ENCODE peak calls at places on chromosome 9, in nine cellular contexts. L, W, X, Y, T, H, I, Q and C are unnamed samples.

GRCh38 chr9:94861589-94862241 is 135.2 kb downstream of the AOPEP start:
- DNase-seq in H (no peak), T (no peak), W (no peak), Q (no peak), I (no peak), L (peak), Y (no peak), X (no peak), C (no peak)

GRCh38 chr9:14223081-14223480 is 90.9 kb downstream of the NFIB start:
- DNase-seq in Y (no peak), L (no peak), T (no peak), X (no peak), W (no peak), I (no peak), H (no peak), Q (no peak), C (no peak)

GRCh38 chr9:127706836-127707241 is at the start of gene CFAP157:
- DNase-seq in T (no peak), L (peak), H (no peak), Q (no peak), I (no peak), Y (no peak), X (no peak), W (peak), C (no peak)

GRCh38 chr9:27353405-27354229 is 56.7 kb upstream of the EQTN start:
- DNase-seq in Q (peak), Y (peak), X (no peak), H (no peak), L (no peak), I (no peak), W (no peak), T (no peak), C (peak)

GRCh38 chr9:99824378-99825157 is 2.9 kb downstream of the NR4A3 start:
- DNase-seq in Y (peak), I (peak), T (no peak), W (no peak), X (no peak), L (no peak), H (no peak), Q (peak), C (no peak)

GRCh38 chr9:113593682-113594281 is 130.3 kb downstream of the RGS3 start:
- DNase-seq in L (peak), T (no peak), H (peak), I (peak), Q (peak), W (peak), X (peak), Y (peak), C (peak)

GRCh38 chr9:134381262-134381661 is 55.0 kb downstream of the RXRA start:
- DNase-seq in T (no peak), H (no peak), I (no peak), Y (no peak), L (no peak), X (no peak), W (no peak), Q (no peak), C (no peak)

GRCh38 chr9:91825422-91825821 is 124.6 kb downstream of the ROR2 start:
- DNase-seq in W (no peak), T (no peak), I (no peak), H (no peak), Y (no peak), X (no peak), Q (no peak), L (no peak), C (no peak)

GRCh38 chr9:136610426-136610825 is 52.3 kb upstream of the EGFL7 start:
- DNase-seq in H (no peak), I (no peak), T (no peak), X (no peak), W (no peak), L (no peak), Q (no peak), Y (no peak), C (no peak)
- TF ChIP-seq POLR2A in H (no peak), I (no peak), T (no peak), X (no peak), W (no peak), L (no peak), Q (no peak), Y (no peak), C (no peak)

GRCh38 chr9:130186839-130187522 is 14.8 kb downstream of the NCS1 start:
- DNase-seq in X (no peak), T (no peak), I (peak), W (peak), L (peak), Q (no peak), Y (peak), H (peak), C (no peak)
- TF ChIP-seq POLR2A in X (no peak), T (no peak), I (no peak), W (peak), L (no peak), Q (no peak), Y (no peak), H (no peak), C (no peak)

DNA sequence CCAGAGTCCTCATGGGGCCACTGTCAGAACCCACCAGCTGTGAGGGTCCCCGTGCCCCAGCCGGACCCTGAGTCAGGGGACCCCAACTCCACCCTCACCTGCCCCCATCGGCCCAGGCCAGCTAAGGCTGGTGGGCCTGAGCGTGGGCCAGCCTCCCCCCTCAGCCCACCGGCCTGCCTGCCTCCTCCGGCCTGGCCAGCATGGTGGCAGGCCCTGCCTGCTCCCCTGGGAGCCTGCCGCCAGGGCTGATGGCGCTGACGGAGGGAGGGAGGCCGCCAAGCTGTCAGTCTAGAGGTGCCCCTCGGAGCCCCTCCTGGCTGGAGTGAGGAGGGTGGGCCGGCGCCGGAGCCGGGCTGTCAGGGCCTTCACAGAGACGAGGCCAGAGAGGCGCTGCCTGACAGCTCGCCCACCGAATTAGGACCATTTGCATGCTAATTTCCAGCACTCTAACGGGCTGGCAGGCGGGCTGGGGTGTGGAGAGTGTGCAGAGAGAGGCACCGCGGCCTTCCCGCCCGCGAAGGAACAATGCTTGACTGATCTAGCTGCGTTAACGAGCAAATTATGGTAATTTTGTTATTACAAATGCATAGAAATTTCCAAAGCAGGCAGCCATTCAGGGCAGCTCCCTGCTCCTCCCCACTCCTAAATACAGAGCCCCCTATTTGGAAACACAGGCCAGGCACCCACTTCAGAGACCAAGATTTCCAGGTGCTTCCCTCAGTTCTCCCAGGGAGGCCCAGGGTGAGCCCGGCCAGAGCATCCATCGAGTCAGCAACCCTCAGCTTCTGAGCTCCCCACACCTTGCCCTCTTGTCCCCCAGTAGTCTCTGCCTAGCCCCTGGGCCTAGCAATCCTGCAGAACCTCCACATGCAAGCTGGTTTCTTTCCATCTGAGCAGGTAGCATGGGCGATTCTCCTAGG is 169.3 kb downstream of the PAX5 start:
- DNase-seq in H (no peak), X (no peak), Y (no peak), T (no peak), I (no peak), L (no peak), Q (peak), W (no peak), C (no peak)
- TF ChIP-seq POLR2A in H (no peak), X (no peak), Y (no peak), T (no peak), I (no peak), L (no peak), Q (no peak), W (no peak), C (no peak)

DNA sequence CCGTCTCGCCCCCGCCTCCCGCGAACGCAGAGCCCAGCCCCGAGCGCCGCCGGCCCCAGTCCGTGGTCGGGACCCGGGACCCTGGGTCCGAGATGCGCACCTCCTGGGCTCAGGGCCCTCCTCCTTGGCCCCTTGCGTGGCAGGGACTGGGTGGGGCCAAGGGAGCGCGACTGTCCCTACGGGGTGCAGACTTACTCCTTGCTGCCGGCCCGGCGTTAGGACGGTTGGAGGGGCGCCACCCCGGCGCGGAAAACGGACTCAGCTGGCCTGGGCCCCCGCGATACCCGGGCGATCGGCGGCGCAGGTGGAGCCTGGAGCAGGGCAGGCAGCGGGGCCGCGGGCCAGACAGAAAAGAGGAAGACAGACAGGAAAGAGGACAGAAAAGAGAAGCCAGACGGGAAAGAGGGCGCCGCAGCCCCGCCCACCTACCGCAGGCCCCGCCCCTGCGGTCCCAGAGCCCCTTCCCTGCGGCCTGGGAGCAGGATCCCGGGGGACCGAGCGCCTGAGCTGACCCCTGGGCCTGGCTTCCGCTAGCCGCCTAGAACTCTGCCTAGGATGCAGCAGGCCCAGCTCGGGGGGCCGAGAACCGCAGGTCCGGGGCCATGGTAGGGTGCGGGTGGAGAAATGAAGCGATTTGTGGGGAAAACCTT is at the start of gene GBGT1:
- DNase-seq in Q (peak), W (peak), H (no peak), X (peak), Y (peak), L (no peak), I (peak), T (no peak), C (peak)
- TF ChIP-seq POLR2A in Q (no peak), W (peak), H (no peak), X (no peak), Y (no peak), L (no peak), I (peak), T (peak), C (peak)

GRCh38 chr9:136859821-136860269 is 6.3 kb downstream of the EDF1 start:
- DNase-seq in H (no peak), W (peak), T (no peak), I (no peak), X (no peak), Q (peak), L (no peak), Y (peak), C (no peak)
- TF ChIP-seq POLR2A in H (no peak), W (no peak), T (no peak), I (no peak), X (no peak), Q (no peak), L (no peak), Y (no peak), C (no peak)

GRCh38 chr9:8457814-8458213 is 658.2 kb upstream of the DMAC1 start:
- DNase-seq in Y (no peak), I (no peak), L (no peak), Q (no peak), H (no peak), X (no peak), T (no peak), W (no peak), C (no peak)
- TF ChIP-seq POLR2A in Y (no peak), I (no peak), L (no peak), Q (no peak), H (no peak), X (no peak), T (no peak), W (no peak), C (no peak)

GRCh38 chr9:38312406-38312805 is 80.1 kb upstream of the ALDH1B1 start:
- DNase-seq in I (no peak), X (no peak), Q (no peak), W (no peak), Y (no peak), T (peak), L (no peak), H (no peak), C (no peak)
- TF ChIP-seq POLR2A in I (no peak), X (no peak), Q (no peak), W (no peak), Y (no peak), T (no peak), L (no peak), H (no peak), C (no peak)

GRCh38 chr9:72539824-72540347 is 18.5 kb downstream of the TMC1 start:
- DNase-seq in Y (no peak), T (no peak), W (no peak), X (no peak), L (no peak), H (no peak), Q (no peak), I (no peak), C (no peak)
- TF ChIP-seq POLR2A in Y (no peak), T (no peak), W (no peak), X (no peak), L (no peak), H (no peak), Q (no peak), I (no peak), C (no peak)

GRCh38 chr9:87813119-87813463 is 69.6 kb upstream of the SPATA31E1 start:
- DNase-seq in I (no peak), Q (no peak), H (no peak), Y (no peak), W (no peak), T (no peak), X (no peak), L (no peak), C (no peak)

GRCh38 chr9:87812375-87813118 is 70.1 kb upstream of the SPATA31E1 start:
- DNase-seq in Q (no peak), L (peak), X (no peak), Y (no peak), T (no peak), I (peak), W (no peak), H (no peak), C (no peak)

GRCh38 chr9:87816041-87816440 is 66.6 kb upstream of the SPATA31E1 start:
- DNase-seq in W (peak), Y (no peak), I (no peak), Q (no peak), X (no peak), H (no peak), L (no peak), T (no peak), C (no peak)

GRCh38 chr9:87810008-87810407 is 72.7 kb upstream of the SPATA31E1 start:
- DNase-seq in T (no peak), X (no peak), L (no peak), Q (no peak), H (no peak), W (no peak), Y (no peak), I (no peak), C (no peak)

GRCh38 chr9:87810691-87811178 is 71.9 kb upstream of the SPATA31E1 start:
- DNase-seq in H (no peak), W (no peak), L (no peak), Q (no peak), Y (no peak), T (no peak), X (no peak), I (no peak), C (no peak)
- TF ChIP-seq POLR2A in H (no peak), W (no peak), L (no peak), Q (no peak), Y (no peak), T (no peak), X (no peak), I (no peak), C (no peak)

DNA sequence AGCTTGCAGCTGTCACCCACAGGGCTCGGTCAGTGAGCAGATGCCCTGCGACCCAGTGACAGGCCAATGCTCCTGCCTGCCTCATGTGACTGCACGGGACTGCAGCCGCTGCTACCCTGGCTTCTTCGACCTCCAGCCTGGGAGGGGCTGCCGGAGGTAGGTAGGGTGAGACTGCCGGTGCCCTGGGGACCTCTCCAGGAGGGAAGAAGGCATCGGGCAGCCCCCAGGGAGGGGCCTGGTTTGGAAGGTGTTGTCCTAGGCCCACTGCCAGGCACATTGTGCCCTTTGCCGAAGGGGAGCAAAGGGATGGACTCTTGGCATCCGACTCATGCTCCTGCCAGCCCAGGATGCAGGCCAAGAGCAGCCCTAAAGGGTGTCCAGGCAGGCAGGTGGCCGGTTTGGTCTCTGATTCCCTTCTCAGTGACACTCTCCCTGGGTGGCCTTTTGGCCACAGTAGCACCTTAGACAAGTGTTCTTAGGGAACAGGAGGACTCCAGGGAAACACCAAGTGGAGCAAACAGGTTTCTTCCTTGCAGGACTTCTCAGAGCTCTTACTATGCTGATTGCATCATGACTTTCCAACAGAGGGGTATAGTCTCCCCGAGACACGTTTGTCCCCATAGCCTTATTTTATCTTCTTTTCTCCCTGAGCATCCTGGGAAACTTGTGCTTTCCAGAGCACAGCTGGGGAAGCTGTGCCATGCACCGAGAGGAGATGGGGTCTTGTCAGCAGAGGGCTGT is 28.1 kb upstream of the AIF1L start:
- DNase-seq in L (no peak), W (no peak), Q (no peak), X (no peak), H (no peak), I (no peak), T (no peak), Y (peak), C (no peak)
- TF ChIP-seq POLR2A in L (no peak), W (no peak), Q (no peak), X (no peak), H (no peak), I (no peak), T (no peak), Y (no peak), C (no peak)